ENCODE peak calls at places on chromosomes 12 and 14, in four cellular contexts. K, U, H and P are unnamed samples.

GRCh38 chr14:39102265-39102968 is 618 bp downstream of the SEC23A start:
- DNase-seq in K (no peak), U (no peak), H (no peak), P (no peak)

GRCh38 chr14:67260965-67261364 is 19.7 kb downstream of the PALS1 start:
- DNase-seq in U (no peak), K (no peak), H (no peak), P (no peak)

GRCh38 chr14:105084741-105085571 is 19.7 kb upstream of the GPR132 start:
- DNase-seq in K (no peak), H (no peak), U (no peak), P (no peak)

GRCh38 chr12:100564090-100564489 is 9.4 kb upstream of the GAS2L3 start:
- DNase-seq in K (no peak), U (no peak), H (no peak), P (no peak)

GRCh38 chr12:121290410-121290809 is 6.1 kb downstream of the CAMKK2 start:
- DNase-seq in U (no peak), K (no peak), H (no peak), P (no peak)

GRCh38 chr14:61822458-61822857 is 60.2 kb downstream of the SNAPC1 start:
- DNase-seq in U (no peak), H (no peak), K (no peak), P (no peak)

GRCh38 chr12:82149045-82149444 is 209.1 kb downstream of the CCDC59 start:
- DNase-seq in U (no peak), H (no peak), K (no peak), P (no peak)

GRCh38 chr14:94826774-94827173 is 56.9 kb upstream of the GSC start:
- DNase-seq in H (no peak), K (no peak), U (no peak), P (no peak)

GRCh38 chr14:31930493-31931225 is 146.4 kb upstream of the ARHGAP5 start:
- DNase-seq in U (no peak), K (peak), H (no peak), P (no peak)

GRCh38 chr14:20350860-20351259 is 7.4 kb downstream of the PARP2 start:
- DNase-seq in K (no peak), U (no peak), H (no peak), P (no peak)

GRCh38 chr12:120249266-120249874 is 16.2 kb downstream of the PXN start:
- DNase-seq in U (no peak), K (no peak), H (no peak), P (no peak)

GRCh38 chr14:24095196-24096068 is 1.3 kb downstream of the PCK2 start:
- DNase-seq in H (no peak), U (no peak), K (no peak), P (peak)

GRCh38 chr12:128425883-128426282 is 158.9 kb downstream of the TMEM132C start:
- DNase-seq in U (no peak), K (no peak), H (no peak), P (no peak)

GRCh38 chr12:108821407-108822397 is 35.7 kb downstream of the SSH1 start:
- DNase-seq in K (peak), U (no peak), H (no peak), P (no peak)

GRCh38 chr12:53560386-53560785 is 53.1 kb upstream of the NPFF start:
- DNase-seq in H (no peak), K (no peak), U (no peak), P (no peak)

DNA sequence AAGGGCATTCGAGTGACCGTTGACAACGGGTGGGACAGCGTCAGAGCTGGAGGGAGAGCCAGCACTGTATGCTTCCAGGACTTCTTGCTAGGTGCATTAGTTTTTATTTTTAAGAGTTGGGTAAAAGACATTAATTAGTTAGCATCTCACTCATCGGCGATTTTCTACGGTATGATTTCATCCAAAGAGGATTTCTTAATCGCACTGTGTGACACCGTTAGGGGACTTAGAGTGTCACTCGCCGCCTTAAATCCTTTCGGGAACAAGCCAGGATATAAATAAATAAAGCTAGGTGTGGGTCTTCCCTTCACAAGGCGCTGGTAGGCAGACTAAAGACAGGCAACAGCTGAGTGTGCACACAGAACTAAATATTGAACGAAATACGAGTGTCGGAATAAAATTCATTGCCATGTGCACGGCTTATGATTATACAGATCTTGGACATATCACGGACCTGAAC is 869 bp upstream of the NOVA1 start:
- DNase-seq in U (no peak), H (no peak), K (no peak), P (no peak)
- TF ChIP-seq CTCF in U (no peak), H (no peak), K (no peak), P (no peak)

GRCh38 chr14:64703393-64704144 is 655 bp upstream of the PLEKHG3 start:
- DNase-seq in H (no peak), K (no peak), U (no peak), P (no peak)

GRCh38 chr14:64700894-64701293 is 3.3 kb upstream of the PLEKHG3 start:
- DNase-seq in K (no peak), H (no peak), U (no peak), P (no peak)

GRCh38 chr14:64704145-64704742 is at the start of gene PLEKHG3:
- DNase-seq in K (peak), H (no peak), U (peak), P (no peak)

GRCh38 chr14:64701660-64702059 is 2.6 kb upstream of the PLEKHG3 start:
- DNase-seq in K (no peak), U (no peak), H (no peak), P (no peak)

DNA sequence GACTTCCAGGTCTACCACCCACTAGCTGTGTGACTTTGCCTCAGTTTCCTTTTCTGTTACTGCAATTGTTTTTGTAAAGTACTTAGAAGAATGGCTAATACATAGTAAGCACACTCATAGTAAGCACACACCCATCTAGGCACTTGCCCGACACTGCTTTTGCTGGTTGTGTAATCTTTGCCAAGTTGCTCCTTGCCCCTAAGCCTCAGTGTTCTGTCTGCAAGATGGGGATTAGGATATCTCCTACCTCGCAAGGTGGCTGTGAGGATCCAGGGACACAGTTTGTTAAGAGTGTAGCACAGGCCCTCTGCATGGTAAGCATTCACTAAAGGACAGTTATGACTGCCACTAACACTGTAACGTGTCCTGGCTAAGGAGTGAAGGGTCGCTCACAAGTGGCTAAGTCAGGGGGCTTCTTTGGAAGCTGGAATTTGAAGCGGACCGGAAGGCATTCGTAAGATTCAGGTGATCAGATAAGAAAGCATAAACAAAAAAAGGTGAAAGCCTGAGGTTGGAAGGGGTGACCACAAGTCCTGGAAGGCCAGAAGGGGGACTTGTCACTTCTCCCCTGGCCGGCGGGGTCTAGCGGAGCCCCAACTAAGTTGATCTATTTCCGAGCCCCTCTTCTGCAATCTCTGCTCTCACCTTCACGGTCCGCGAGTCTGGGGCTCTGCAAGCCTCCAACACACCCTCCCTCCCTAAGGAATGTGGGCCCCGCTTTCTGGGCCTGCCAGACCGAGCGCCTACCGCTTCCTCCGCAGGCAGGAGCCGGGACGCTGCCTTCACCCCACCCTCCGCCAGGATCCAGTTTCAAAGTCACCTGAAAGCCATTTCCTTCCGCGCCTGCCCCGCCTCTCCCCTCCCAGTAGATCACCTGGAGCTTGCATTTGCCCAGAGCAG is 1.5 kb upstream of the PLEKHG3 start:
- DNase-seq in K (peak), H (no peak), U (no peak), P (no peak)
- H3K4me3 ChIP-seq in K (peak), H (peak), U (no peak), P (no peak)

GRCh38 chr12:97312570-97313135 is 150.0 kb upstream of the RMST start:
- DNase-seq in K (no peak), U (no peak), H (no peak), P (no peak)
- TF ChIP-seq CTCF in K (no peak), U (no peak), H (no peak), P (no peak)

GRCh38 chr14:54483848-54484247 is 4.9 kb downstream of the GMFB start:
- DNase-seq in K (no peak), U (no peak), H (no peak), P (no peak)
- H3K4me3 ChIP-seq in K (no peak), U (no peak), H (no peak), P (no peak)

DNA sequence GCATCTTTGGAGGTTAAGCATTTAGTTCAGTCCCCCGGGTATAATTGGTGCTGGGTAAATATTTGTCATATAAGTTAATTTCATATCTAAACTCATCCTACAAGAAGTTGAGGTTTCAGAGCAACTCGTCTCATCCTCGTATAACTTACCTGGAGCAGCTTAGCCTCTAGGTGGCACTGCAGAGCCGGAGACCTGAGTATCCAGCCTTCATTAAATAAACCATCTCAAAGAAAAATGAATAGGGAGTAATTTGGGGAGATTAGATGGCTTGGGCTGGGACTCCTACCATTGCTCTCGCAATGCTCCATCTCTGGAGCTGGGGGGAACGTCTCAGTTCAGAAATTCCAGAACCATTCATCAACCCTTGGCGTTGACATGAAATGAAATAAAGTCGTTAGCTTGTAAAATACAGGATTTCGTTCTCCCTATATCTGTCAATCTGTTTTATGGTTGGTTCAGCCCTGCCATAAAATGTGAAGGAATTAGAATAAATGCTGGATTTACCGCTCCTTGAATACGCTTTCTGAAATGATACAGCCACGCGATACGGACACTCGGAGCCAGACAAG is 122.9 kb upstream of the TMEM132D start:
- DNase-seq in K (no peak), U (no peak), H (no peak), P (no peak)
- TF ChIP-seq CTCF in K (peak), U (no peak), H (no peak), P (peak)

DNA sequence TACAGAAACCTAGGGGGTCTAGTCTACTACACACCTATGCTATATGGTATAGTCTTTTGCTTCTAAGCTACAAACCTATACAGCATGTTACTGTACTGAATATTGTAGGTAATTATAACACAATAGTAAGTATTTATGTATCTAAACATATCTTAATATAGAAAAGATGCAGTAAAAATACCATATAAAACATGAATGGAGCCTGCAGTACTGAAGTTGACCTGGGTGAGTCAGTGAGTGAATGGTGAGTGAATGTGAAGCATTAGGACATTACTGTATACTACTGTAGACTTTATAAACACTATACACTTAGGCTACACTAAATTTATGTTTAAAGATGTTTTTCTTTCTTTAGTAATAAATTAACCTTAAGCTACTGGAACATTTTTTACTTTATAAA is 13.1 kb upstream of the ABCD2 start:
- DNase-seq in K (no peak), H (no peak), U (no peak), P (no peak)
- H3K4me3 ChIP-seq in K (no peak), H (no peak), U (no peak), P (no peak)

GRCh38 chr12:75833268-75833667 is 198.3 kb downstream of the PHLDA1 start:
- DNase-seq in K (no peak), H (no peak), U (no peak), P (no peak)
- TF ChIP-seq CTCF in K (no peak), H (no peak), U (no peak), P (no peak)

GRCh38 chr12:65673732-65674131 is 150.6 kb upstream of the HMGA2 start:
- DNase-seq in H (no peak), K (no peak), U (no peak), P (no peak)
- H3K4me3 ChIP-seq in H (no peak), K (no peak), U (no peak), P (no peak)